ENCODE peak calls at places on chromosomes 7 and 10, in eight cellular contexts. X, V, J, Z, Q, O, S and P are unnamed samples.

GRCh38 chr10:63164045-63164722 is 31.1 kb downstream of the NRBF2 start:
- DNase-seq in X (no peak), V (no peak), J (no peak), Z (no peak), Q (no peak), O (no peak), S (no peak), P (no peak)

GRCh38 chr7:27109533-27110162 is 7.2 kb upstream of the HOXA2 start:
- DNase-seq in X (no peak), V (no peak), J (no peak), Z (no peak), Q (no peak), O (no peak), S (no peak), P (no peak)

GRCh38 chr10:43259248-43259980 is 7.5 kb downstream of the RASGEF1A start:
- DNase-seq in X (no peak), V (no peak), J (no peak), Z (peak), Q (no peak), O (no peak), S (no peak), P (no peak)

GRCh38 chr7:5230272-5231067 is 40.4 kb downstream of the WIPI2 start:
- DNase-seq in X (no peak), V (no peak), J (no peak), Z (no peak), Q (no peak), O (no peak), S (no peak), P (no peak)

GRCh38 chr7:38929460-38930171 is 20.6 kb upstream of the VPS41 start:
- DNase-seq in X (no peak), V (no peak), J (peak), Z (no peak), Q (no peak), O (no peak), S (no peak), P (no peak)

GRCh38 chr10:128095023-128095752 is 31.0 kb downstream of the MKI67 start:
- DNase-seq in X (no peak), V (no peak), J (peak), Z (no peak), Q (no peak), O (peak), S (no peak), P (peak)

GRCh38 chr7:67896721-67897120 is 900.1 kb downstream of the TYW1 start:
- DNase-seq in X (no peak), V (no peak), J (no peak), Z (no peak), Q (no peak), O (no peak), S (no peak), P (no peak)

GRCh38 chr10:62284221-62284620 is 15.6 kb upstream of the RTKN2 start:
- DNase-seq in X (no peak), V (no peak), J (no peak), Z (no peak), Q (no peak), O (no peak), S (no peak), P (no peak)

GRCh38 chr7:8232999-8233847 is 28.7 kb downstream of the ICA1 start:
- DNase-seq in X (no peak), V (no peak), J (no peak), Z (no peak), Q (no peak), O (no peak), S (no peak), P (no peak)

GRCh38 chr7:40746841-40747556 is 612.2 kb downstream of the SUGCT start:
- DNase-seq in X (no peak), V (no peak), J (no peak), Z (no peak), Q (no peak), O (no peak), S (no peak), P (no peak)

GRCh38 chr7:55078465-55079372 is 59.9 kb downstream of the EGFR start:
- DNase-seq in X (no peak), V (no peak), J (peak), Z (no peak), Q (peak), O (peak), S (no peak), P (no peak)

GRCh38 chr7:2511769-2512168 is 7.8 kb upstream of the LFNG start:
- DNase-seq in X (peak), V (no peak), J (no peak), Z (no peak), Q (no peak), O (no peak), S (no peak), P (no peak)

DNA sequence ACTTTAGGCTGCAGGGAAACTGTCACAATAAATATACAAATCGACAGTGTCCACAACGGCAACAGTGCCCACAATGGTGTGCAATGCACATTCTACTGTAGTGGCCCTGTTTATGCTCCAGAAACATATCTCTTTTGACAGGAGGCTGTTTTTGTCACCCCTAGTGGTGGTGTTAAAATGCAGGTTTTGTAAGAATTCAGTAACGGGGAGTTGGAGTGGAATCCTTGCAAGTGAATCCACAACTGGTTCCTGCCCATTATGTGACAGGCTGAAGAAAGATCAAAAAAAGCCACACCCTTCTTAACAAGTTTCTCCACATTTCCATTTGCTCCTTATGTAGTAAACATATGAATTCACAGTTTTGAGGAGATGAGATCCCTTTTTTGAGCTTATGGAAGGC is 58.5 kb downstream of the BEND7 start:
- DNase-seq in X (no peak), V (no peak), J (no peak), Z (no peak), Q (no peak), O (peak), S (no peak), P (no peak)
- TF ChIP-seq CTCF in X (no peak), V (no peak), J (no peak), Z (no peak), Q (no peak), O (peak), S (no peak), P (no peak)

DNA sequence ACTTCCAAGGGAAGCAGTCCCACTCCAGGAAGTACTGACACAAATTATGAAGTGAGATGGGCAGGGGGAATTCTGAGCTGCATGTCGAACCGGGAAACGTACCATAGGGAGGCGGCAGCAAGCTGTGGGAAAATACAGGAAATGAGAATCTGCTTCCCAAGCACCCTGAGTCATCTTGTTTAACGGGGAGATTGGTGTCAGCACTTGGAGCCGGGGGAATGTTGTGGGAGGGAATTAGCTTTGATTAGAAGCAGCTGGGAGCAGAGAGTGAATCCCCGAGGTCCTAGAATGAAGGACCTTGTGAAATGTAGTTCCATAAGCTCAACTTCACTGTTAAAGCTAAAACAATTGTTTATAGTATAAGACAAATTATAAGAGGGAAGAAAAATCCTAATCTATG is 141.4 kb upstream of the PRKCQ start:
- DNase-seq in X (no peak), V (no peak), J (peak), Z (peak), Q (no peak), O (peak), S (peak), P (peak)
- H3K27ac ChIP-seq in X (no peak), V (no peak), J (peak), Z (peak), Q (no peak), O (no peak), S (peak), P (peak)

DNA sequence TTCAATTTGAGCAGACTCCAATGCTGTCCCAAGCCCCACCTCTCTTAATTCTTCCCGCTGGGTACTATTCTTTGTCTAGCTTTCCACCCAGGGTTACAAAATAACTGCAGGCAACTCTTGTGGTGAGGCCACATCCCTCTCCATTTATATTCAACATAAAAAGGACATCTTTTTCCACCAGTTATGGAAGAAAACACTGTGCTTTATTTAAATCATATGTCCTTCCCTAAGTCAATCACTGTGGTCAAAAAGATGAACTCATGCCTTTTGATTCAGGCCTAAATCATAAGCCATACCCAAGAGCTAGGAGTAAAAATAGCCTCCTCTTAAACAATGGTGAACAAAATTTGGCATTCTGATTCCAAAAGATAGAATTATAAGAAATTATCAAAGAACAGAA is 386.0 kb downstream of the SEMA3D start:
- DNase-seq in X (no peak), V (no peak), J (no peak), Z (no peak), Q (no peak), O (no peak), S (no peak), P (no peak)
- TF ChIP-seq CTCF in X (no peak), V (no peak), J (no peak), Z (no peak), Q (no peak), O (no peak), S (no peak), P (no peak)

GRCh38 chr10:31154996-31155395 is 123.3 kb upstream of the ZNF438 start:
- DNase-seq in X (no peak), V (no peak), J (no peak), Z (no peak), Q (no peak), O (no peak), S (no peak), P (no peak)

GRCh38 chr10:31158000-31158658 is 126.5 kb upstream of the ZNF438 start:
- DNase-seq in X (no peak), V (no peak), J (no peak), Z (no peak), Q (no peak), O (no peak), S (no peak), P (no peak)

GRCh38 chr10:31153692-31154091 is 122.0 kb upstream of the ZNF438 start:
- DNase-seq in X (no peak), V (no peak), J (no peak), Z (no peak), Q (no peak), O (no peak), S (no peak), P (peak)

GRCh38 chr10:31152421-31153133 is 120.9 kb upstream of the ZNF438 start:
- DNase-seq in X (no peak), V (no peak), J (no peak), Z (no peak), Q (no peak), O (no peak), S (no peak), P (no peak)

GRCh38 chr10:31157125-31157983 is 125.7 kb upstream of the ZNF438 start:
- DNase-seq in X (no peak), V (peak), J (no peak), Z (no peak), Q (no peak), O (no peak), S (no peak), P (no peak)
- H3K27ac ChIP-seq in X (no peak), V (peak), J (peak), Z (no peak), Q (peak), O (no peak), S (no peak), P (no peak)

DNA sequence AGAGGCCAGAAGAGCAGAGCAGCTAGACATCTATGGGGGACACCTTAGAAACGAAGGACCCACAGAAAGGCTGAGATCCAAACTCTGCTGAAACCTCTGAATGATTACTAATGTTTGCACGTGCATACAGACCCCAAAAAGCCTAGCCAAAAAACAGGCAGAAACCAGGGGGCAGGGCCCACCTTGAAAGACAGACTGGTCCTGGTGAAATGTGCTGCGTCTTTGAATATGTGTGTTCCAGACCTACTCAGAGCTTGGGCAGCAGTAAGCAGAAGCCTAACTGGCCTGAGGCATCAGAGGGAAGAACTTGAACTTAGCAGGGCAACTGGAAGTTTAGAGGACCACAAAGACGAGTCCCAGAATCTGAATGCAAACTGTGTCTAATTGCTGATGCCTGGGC is 251.8 kb downstream of the TEX36 start:
- DNase-seq in X (no peak), V (no peak), J (no peak), Z (no peak), Q (no peak), O (no peak), S (no peak), P (no peak)
- TF ChIP-seq CTCF in X (no peak), V (no peak), J (no peak), Z (no peak), Q (no peak), O (no peak), S (no peak), P (no peak)

DNA sequence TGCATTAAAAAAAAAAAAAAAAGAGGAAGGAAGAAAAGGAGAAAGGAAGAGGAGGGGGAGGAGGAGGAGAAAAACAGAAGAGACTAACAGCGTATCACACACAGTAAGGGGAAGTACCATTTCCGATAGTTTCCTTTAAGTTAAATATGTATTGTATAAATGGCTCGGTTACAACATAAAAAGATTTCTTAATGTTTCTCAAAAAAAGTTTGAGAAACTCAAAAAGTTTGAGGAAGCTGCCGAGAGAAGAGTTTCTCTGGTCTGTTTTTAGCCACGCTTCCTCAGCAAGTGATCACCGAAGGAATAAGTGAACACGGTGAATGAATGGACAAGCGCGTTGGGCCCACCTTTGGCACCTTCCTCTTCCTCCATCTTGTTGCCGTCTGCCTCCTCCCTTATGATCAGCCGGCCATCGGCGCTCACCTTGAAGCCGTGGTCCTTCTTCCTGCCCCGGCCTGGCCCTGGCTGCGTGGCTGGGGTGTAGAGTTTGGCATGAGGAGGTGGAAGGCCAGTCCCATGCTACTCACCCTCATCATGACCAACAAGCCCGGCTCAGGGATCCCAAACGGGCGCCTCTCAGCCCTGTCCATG is 31.3 kb upstream of the FRAT2 start:
- DNase-seq in X (no peak), V (no peak), J (no peak), Z (no peak), Q (no peak), O (no peak), S (no peak), P (no peak)
- H3K27ac ChIP-seq in X (no peak), V (no peak), J (no peak), Z (no peak), Q (no peak), O (no peak), S (no peak), P (no peak)